ENCODE peak calls at places on chromosomes 2 and 18, in nine cellular contexts. One of them, this sample, is unnamed.

GRCh38 chr2:183349046-183349445 is 224.8 kb downstream of the NUP35 start:
- DNase-seq in stimulated activated CD4-positive, alpha-beta T cell treated with anti-CD3 and anti-CD28 coated beads, Interleukin-4, amount 100 ng/mL, for 24 hours: no peak
- DNase-seq in naive B cell: no peak
- DNase-seq in iris pigment epithelial cell: no peak
- DNase-seq in CD8-positive, alpha-beta memory T cell: no peak
- DNase-seq in small intestine: no peak
- DNase-seq in stimulated activated naive CD8-positive, alpha-beta T cell treated with anti-CD3 and anti-CD28 coated beads, Interleukin-15, amount 100 ng/mL, for 72 hours: no peak
- DNase-seq in hippocampal formation: peak; percentile 30
- DNase-seq in IMR-90: no peak
- DNase-seq in this sample: no peak

GRCh38 chr2:107469437-107469995 is 357.2 kb upstream of the RGPD4 start:
- DNase-seq in stimulated activated CD4-positive, alpha-beta T cell treated with anti-CD3 and anti-CD28 coated beads, Interleukin-4, amount 100 ng/mL, for 24 hours: no peak
- DNase-seq in naive B cell: no peak
- DNase-seq in iris pigment epithelial cell: no peak
- DNase-seq in CD8-positive, alpha-beta memory T cell: no peak
- DNase-seq in small intestine: no peak
- DNase-seq in stimulated activated naive CD8-positive, alpha-beta T cell treated with anti-CD3 and anti-CD28 coated beads, Interleukin-15, amount 100 ng/mL, for 72 hours: no peak
- DNase-seq in hippocampal formation: no peak
- DNase-seq in IMR-90: no peak
- DNase-seq in this sample: no peak

GRCh38 chr2:221822416-221822815 is 250.3 kb upstream of the EPHA4 start:
- DNase-seq in stimulated activated CD4-positive, alpha-beta T cell treated with anti-CD3 and anti-CD28 coated beads, Interleukin-4, amount 100 ng/mL, for 24 hours: no peak
- DNase-seq in naive B cell: no peak
- DNase-seq in iris pigment epithelial cell: peak; percentile 10
- DNase-seq in CD8-positive, alpha-beta memory T cell: no peak
- DNase-seq in small intestine: no peak
- DNase-seq in stimulated activated naive CD8-positive, alpha-beta T cell treated with anti-CD3 and anti-CD28 coated beads, Interleukin-15, amount 100 ng/mL, for 72 hours: no peak
- DNase-seq in hippocampal formation: no peak
- DNase-seq in IMR-90: no peak
- DNase-seq in this sample: no peak

GRCh38 chr2:132651115-132652099 is 18.6 kb downstream of the LYPD1 start:
- DNase-seq in stimulated activated CD4-positive, alpha-beta T cell treated with anti-CD3 and anti-CD28 coated beads, Interleukin-4, amount 100 ng/mL, for 24 hours: no peak
- DNase-seq in naive B cell: no peak
- DNase-seq in iris pigment epithelial cell: peak; percentile 70
- DNase-seq in CD8-positive, alpha-beta memory T cell: no peak
- DNase-seq in small intestine: peak; percentile 25
- DNase-seq in stimulated activated naive CD8-positive, alpha-beta T cell treated with anti-CD3 and anti-CD28 coated beads, Interleukin-15, amount 100 ng/mL, for 72 hours: no peak
- DNase-seq in hippocampal formation: peak; percentile 65
- DNase-seq in IMR-90: peak; percentile 71
- DNase-seq in this sample: no peak

GRCh38 chr18:65990944-65991708 is 240.3 kb downstream of the CDH7 start:
- DNase-seq in stimulated activated CD4-positive, alpha-beta T cell treated with anti-CD3 and anti-CD28 coated beads, Interleukin-4, amount 100 ng/mL, for 24 hours: no peak
- DNase-seq in naive B cell: no peak
- DNase-seq in iris pigment epithelial cell: no peak
- DNase-seq in CD8-positive, alpha-beta memory T cell: no peak
- DNase-seq in small intestine: no peak
- DNase-seq in stimulated activated naive CD8-positive, alpha-beta T cell treated with anti-CD3 and anti-CD28 coated beads, Interleukin-15, amount 100 ng/mL, for 72 hours: no peak
- DNase-seq in hippocampal formation: no peak
- DNase-seq in IMR-90: no peak
- DNase-seq in this sample: no peak

GRCh38 chr18:73563345-73563744 is 584.3 kb downstream of the FBXO15 start:
- DNase-seq in stimulated activated CD4-positive, alpha-beta T cell treated with anti-CD3 and anti-CD28 coated beads, Interleukin-4, amount 100 ng/mL, for 24 hours: no peak
- DNase-seq in naive B cell: no peak
- DNase-seq in iris pigment epithelial cell: peak; percentile 39
- DNase-seq in CD8-positive, alpha-beta memory T cell: no peak
- DNase-seq in small intestine: no peak
- DNase-seq in stimulated activated naive CD8-positive, alpha-beta T cell treated with anti-CD3 and anti-CD28 coated beads, Interleukin-15, amount 100 ng/mL, for 72 hours: no peak
- DNase-seq in hippocampal formation: no peak
- DNase-seq in IMR-90: peak; percentile 77
- DNase-seq in this sample: no peak

GRCh38 chr2:44102790-44103642 is 65.7 kb upstream of the PPM1B start:
- DNase-seq in stimulated activated CD4-positive, alpha-beta T cell treated with anti-CD3 and anti-CD28 coated beads, Interleukin-4, amount 100 ng/mL, for 24 hours: no peak
- DNase-seq in naive B cell: no peak
- DNase-seq in iris pigment epithelial cell: no peak
- DNase-seq in CD8-positive, alpha-beta memory T cell: no peak
- DNase-seq in small intestine: no peak
- DNase-seq in stimulated activated naive CD8-positive, alpha-beta T cell treated with anti-CD3 and anti-CD28 coated beads, Interleukin-15, amount 100 ng/mL, for 72 hours: no peak
- DNase-seq in hippocampal formation: no peak
- DNase-seq in IMR-90: no peak
- DNase-seq in this sample: no peak

GRCh38 chr2:12603781-12604180 is 113.0 kb upstream of the TRIB2 start:
- DNase-seq in stimulated activated CD4-positive, alpha-beta T cell treated with anti-CD3 and anti-CD28 coated beads, Interleukin-4, amount 100 ng/mL, for 24 hours: no peak
- DNase-seq in naive B cell: no peak
- DNase-seq in iris pigment epithelial cell: no peak
- DNase-seq in CD8-positive, alpha-beta memory T cell: no peak
- DNase-seq in small intestine: no peak
- DNase-seq in stimulated activated naive CD8-positive, alpha-beta T cell treated with anti-CD3 and anti-CD28 coated beads, Interleukin-15, amount 100 ng/mL, for 72 hours: no peak
- DNase-seq in hippocampal formation: no peak
- DNase-seq in IMR-90: no peak
- DNase-seq in this sample: no peak

GRCh38 chr2:161995553-161996016 is 78.4 kb downstream of the DPP4 start:
- DNase-seq in stimulated activated CD4-positive, alpha-beta T cell treated with anti-CD3 and anti-CD28 coated beads, Interleukin-4, amount 100 ng/mL, for 24 hours: no peak
- DNase-seq in naive B cell: no peak
- DNase-seq in iris pigment epithelial cell: no peak
- DNase-seq in CD8-positive, alpha-beta memory T cell: no peak
- DNase-seq in small intestine: peak; percentile 44
- DNase-seq in stimulated activated naive CD8-positive, alpha-beta T cell treated with anti-CD3 and anti-CD28 coated beads, Interleukin-15, amount 100 ng/mL, for 72 hours: no peak
- DNase-seq in hippocampal formation: no peak
- DNase-seq in IMR-90: no peak
- DNase-seq in this sample: no peak